ENCODE peak calls at places on chromosomes 6 and 20, in ten cellular contexts. C, P, O, J, H, I, X, Z, S and F are unnamed samples.

GRCh38 chr6:56079761-56080540 is 167.4 kb downstream of the COL21A1 start:
- DNase-seq in C (no peak), P (no peak), O (no peak), J (no peak), H (no peak), I (no peak), X (no peak), Z (no peak), S (no peak), F (no peak)

GRCh38 chr6:125306756-125307149 is 5.0 kb upstream of the HDDC2 start:
- DNase-seq in C (no peak), P (no peak), O (no peak), J (no peak), H (no peak), I (no peak), X (no peak), Z (no peak), S (no peak), F (no peak)

GRCh38 chr6:37878150-37878710 is 58.7 kb downstream of the ZFAND3 start:
- DNase-seq in C (no peak), P (no peak), O (no peak), J (no peak), H (no peak), I (no peak), X (no peak), Z (no peak), S (no peak), F (no peak)

GRCh38 chr20:63706852-63707557 is 771 bp downstream of the ARFRP1 start:
- DNase-seq in C (peak; percentile 47), P (peak; percentile 48), O (peak; percentile 75), J (peak; percentile 51), H (no peak), I (no peak), X (peak; percentile 83), Z (peak; percentile 43), S (peak; percentile 48), F (peak; percentile 66)

GRCh38 chr20:62815066-62815991 is 1.5 kb upstream of the COL9A3 start:
- DNase-seq in C (peak; percentile 57), P (no peak), O (no peak), J (no peak), H (no peak), I (no peak), X (no peak), Z (no peak), S (peak; percentile 81), F (no peak)

GRCh38 chr6:35185302-35185681 is 28.5 kb upstream of the SCUBE3 start:
- DNase-seq in C (peak; percentile 76), P (no peak), O (no peak), J (no peak), H (peak; percentile 28), I (no peak), X (no peak), Z (no peak), S (no peak), F (no peak)

GRCh38 chr6:31945507-31946369 is at the start of gene CFB:
- DNase-seq in C (peak; percentile 87), P (no peak), O (no peak), J (no peak), H (peak; percentile 89), I (no peak), X (peak; percentile 15), Z (no peak), S (peak; percentile 66), F (peak; percentile 89)

GRCh38 chr6:9623985-9624384 is 790.9 kb downstream of the TFAP2A start:
- DNase-seq in C (no peak), P (no peak), O (no peak), J (no peak), H (no peak), I (no peak), X (no peak), Z (no peak), S (no peak), F (no peak)

GRCh38 chr6:68144667-68145066 is 490.4 kb upstream of the ADGRB3 start:
- DNase-seq in C (no peak), P (no peak), O (no peak), J (no peak), H (no peak), I (no peak), X (no peak), Z (no peak), S (no peak), F (no peak)

GRCh38 chr6:134299236-134299635 is 18.7 kb downstream of the SGK1 start:
- DNase-seq in C (peak; percentile 79), P (no peak), O (no peak), J (no peak), H (peak; percentile 58), I (no peak), X (no peak), Z (no peak), S (no peak), F (no peak)

GRCh38 chr6:108348655-108349349 is 53.9 kb downstream of the AFG1L start:
- DNase-seq in C (no peak), P (no peak), O (no peak), J (no peak), H (no peak), I (no peak), X (no peak), Z (peak; percentile 68), S (no peak), F (no peak)

GRCh38 chr20:5316188-5317158 is at the start of gene PROKR2:
- DNase-seq in C (no peak), P (no peak), O (no peak), J (peak; percentile 19), H (no peak), I (no peak), X (peak; percentile 9), Z (no peak), S (peak; percentile 82), F (no peak)

GRCh38 chr20:23156170-23156841 is 70.2 kb upstream of the CD93 start:
- DNase-seq in C (peak; percentile 81), P (no peak), O (peak; percentile 55), J (no peak), H (peak; percentile 37), I (no peak), X (no peak), Z (no peak), S (peak; percentile 27), F (no peak)

GRCh38 chr6:159433550-159433949 is 259.5 kb downstream of the SOD2 start:
- DNase-seq in C (no peak), P (no peak), O (no peak), J (no peak), H (no peak), I (no peak), X (no peak), Z (no peak), S (no peak), F (no peak)

GRCh38 chr6:124798942-124799496 is 163.2 kb upstream of the RNF217 start:
- DNase-seq in C (no peak), P (no peak), O (no peak), J (no peak), H (no peak), I (no peak), X (no peak), Z (no peak), S (no peak), F (no peak)